ENCODE peak calls at places on chromosomes 11 and 22, in four cellular contexts. J is K562, E is GM12891, Z is GM12878. P is an unnamed sample.
A peak's percentile ranks its signal among the peaks of the same experiment; 100 is the strongest.

GRCh38 chr11:111336582-111337256 is 38.4 kb downstream of the POU2AF3 start:
- DNase-seq in E (no peak), Z (no peak), J (no peak), P (no peak)

GRCh38 chr11:23143031-23143430 is 282.8 kb upstream of the CCDC179 start:
- DNase-seq in Z (no peak), J (no peak), E (no peak), P (no peak)

GRCh38 chr22:25827415-25827814 is 85.4 kb downstream of the MYO18B start:
- DNase-seq in J (no peak), Z (no peak), E (no peak), P (no peak)

GRCh38 chr11:76361365-76361764 is 19.6 kb downstream of the THAP12 start:
- DNase-seq in Z (no peak), J (no peak), E (no peak), P (no peak)

GRCh38 chr11:121634889-121635288 is 182.1 kb upstream of the SORL1-AS1 start:
- DNase-seq in E (no peak), Z (no peak), J (no peak), P (no peak)

GRCh38 chr11:1714908-1715885 is 18.2 kb downstream of the KRTAP5-6 start:
- DNase-seq in Z (no peak), J (no peak), E (no peak), P (no peak)

GRCh38 chr22:28442264-28442950 is 237.2 kb downstream of the TTC28 start:
- DNase-seq in Z (no peak), J (peak; percentile 71), E (peak; percentile 74), P (no peak)

GRCh38 chr22:38244106-38244505 is 28.7 kb downstream of the TMEM184B start:
- DNase-seq in Z (no peak), J (no peak), E (no peak), P (no peak)

GRCh38 chr22:23608583-23608982 is 23.5 kb downstream of the DRICH1 start:
- DNase-seq in Z (no peak), E (no peak), J (peak; percentile 30), P (no peak)

GRCh38 chr11:88329563-88330250 is 7.8 kb downstream of the CTSC start:
- DNase-seq in J (no peak), E (no peak), Z (no peak), P (no peak)

GRCh38 chr11:45646275-45646970 is 19.0 kb downstream of the CHST1 start:
- DNase-seq in J (no peak), E (no peak), Z (peak; percentile 7), P (no peak)

GRCh38 chr22:47966316-47966715 is 1203.9 kb downstream of the TBC1D22A start:
- DNase-seq in E (no peak), Z (no peak), J (no peak), P (no peak)

GRCh38 chr11:70628881-70629844 is 230.8 kb downstream of the CTTN start:
- DNase-seq in J (peak; percentile 49), E (no peak), Z (no peak), P (no peak)
- TF ChIP-seq SPI1 in J (no peak), E (no peak), Z (no peak), P (no peak)

GRCh38 chr22:43535336-43535735 is 123.5 kb downstream of the MPPED1 start:
- DNase-seq in E (no peak), Z (no peak), J (no peak), P (no peak)
- TF ChIP-seq SPI1 in E (no peak), Z (no peak), J (no peak), P (no peak)

GRCh38 chr11:123195182-123196059 is at the start of gene CLMP:
- DNase-seq in Z (no peak), E (peak; percentile 33), J (no peak), P (no peak)
- TF ChIP-seq SPI1 in Z (no peak), E (no peak), J (no peak), P (no peak)

DNA sequence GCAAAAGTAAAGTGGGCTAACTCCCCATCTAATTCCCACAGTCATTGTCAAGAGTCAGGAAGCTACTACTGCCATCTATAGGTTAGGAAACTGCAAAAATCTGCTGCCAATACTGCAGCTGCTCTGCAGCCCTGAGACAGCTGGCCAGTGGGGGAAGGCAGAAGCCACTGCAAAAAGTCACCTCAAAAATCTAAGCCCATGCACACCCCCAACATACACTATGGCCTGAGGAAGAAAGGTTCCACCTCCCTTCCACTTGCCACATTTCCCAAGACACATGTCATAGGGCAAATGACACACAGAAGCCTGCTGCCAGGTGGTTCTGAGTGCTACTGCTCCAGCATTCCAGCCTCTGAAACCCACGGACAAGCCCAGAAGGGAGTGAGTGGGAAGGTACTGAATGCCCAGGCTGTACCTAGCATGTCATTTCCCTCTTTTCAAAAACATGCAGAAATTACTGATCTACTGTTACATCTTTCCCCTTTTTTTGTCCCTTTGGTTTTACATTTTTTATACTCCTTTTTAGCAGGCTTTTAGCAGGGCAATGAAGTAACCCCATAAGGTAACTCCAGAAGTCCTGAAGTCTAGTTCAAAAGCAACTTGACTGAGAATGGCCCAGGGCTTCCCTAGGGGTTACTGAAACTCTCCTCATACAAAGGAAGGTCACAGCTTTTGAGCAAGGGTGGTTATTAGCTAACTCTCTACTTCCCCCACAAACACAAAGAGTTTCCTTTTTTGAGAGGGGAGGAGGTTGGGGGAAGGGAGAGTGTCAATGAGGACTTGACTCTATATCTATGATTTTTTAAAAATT is 36.8 kb downstream of the DGCR2 start:
- DNase-seq in J (no peak), Z (peak; percentile 43), E (peak; percentile 51), P (peak; percentile 83)
- TF ChIP-seq SPI1 in J (no peak), Z (no peak), E (no peak), P (peak; percentile 25)

GRCh38 chr22:42170946-42171345 is 40.3 kb upstream of the CYP2D6 start:
- DNase-seq in Z (no peak), J (no peak), E (no peak), P (no peak)
- TF ChIP-seq SPI1 in Z (no peak), J (no peak), E (no peak), P (no peak)

GRCh38 chr11:10080134-10080533 is 213.9 kb downstream of the SBF2 start:
- DNase-seq in E (no peak), Z (no peak), J (no peak), P (no peak)
- TF ChIP-seq SPI1 in E (no peak), Z (no peak), J (no peak), P (no peak)

GRCh38 chr22:20777420-20778177 is 3.7 kb downstream of the SERPIND1 start:
- DNase-seq in Z (no peak), J (peak; percentile 98), E (no peak), P (no peak)
- TF ChIP-seq SPI1 in Z (no peak), J (no peak), E (no peak), P (no peak)

GRCh38 chr11:112541140-112541901 is 280.7 kb upstream of the PLET1 start:
- DNase-seq in E (no peak), Z (no peak), J (no peak), P (no peak)
- TF ChIP-seq SPI1 in E (no peak), Z (no peak), J (no peak), P (no peak)

GRCh38 chr11:31987118-31988005 is 103.5 kb upstream of the RCN1 start:
- DNase-seq in E (no peak), J (no peak), Z (no peak), P (no peak)
- TF ChIP-seq SPI1 in E (no peak), J (no peak), Z (no peak), P (no peak)

DNA sequence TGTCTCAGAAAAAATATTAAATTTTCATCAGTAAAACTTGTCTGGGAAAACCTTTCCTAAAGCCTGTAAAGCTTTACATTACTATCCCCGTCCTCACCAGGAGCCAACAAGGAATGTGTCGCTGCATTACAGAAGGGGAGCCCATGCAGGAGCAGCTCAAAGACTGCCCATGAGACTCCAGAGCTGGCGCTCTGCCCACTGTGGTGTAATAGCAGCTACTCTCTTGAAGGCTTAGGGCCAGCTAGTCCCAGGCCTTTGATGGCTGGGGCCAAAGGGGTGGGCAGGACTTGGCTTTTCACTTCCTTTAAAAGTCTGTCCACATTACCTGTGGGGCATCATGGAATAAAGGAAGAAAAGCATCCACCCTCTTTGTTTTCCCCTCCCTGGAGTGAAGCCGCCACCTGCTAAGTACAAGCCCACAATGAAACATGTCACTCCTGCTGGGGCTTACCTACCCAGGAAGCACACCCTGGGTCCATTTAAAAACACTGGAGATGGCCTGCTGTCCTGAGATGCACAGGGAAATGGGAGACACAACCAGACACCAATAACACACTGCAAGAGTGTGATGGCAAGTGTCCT is 150.7 kb downstream of the ADAMTS15 start:
- DNase-seq in E (no peak), Z (no peak), J (no peak), P (no peak)
- TF ChIP-seq SPI1 in E (no peak), Z (no peak), J (no peak), P (no peak)

P was measured in HL-60.